ENCODE peak calls at places on chromosomes 3 and 15, in nine cellular contexts. Y, T, B, W, C, A, E, U and F are unnamed samples.
A peak's percentile ranks its signal among the peaks of the same experiment; 100 is the strongest.

GRCh38 chr3:193732391-193732790 is 139.4 kb downstream of the OPA1 start:
- DNase-seq in Y (no peak), T (no peak), B (no peak), W (no peak), C (no peak), A (peak; percentile 70), E (no peak), U (no peak), F (no peak)

GRCh38 chr15:51132384-51133139 is 37.9 kb upstream of the TNFAIP8L3 start:
- DNase-seq in Y (peak; percentile 39), T (peak; percentile 41), B (no peak), W (no peak), C (no peak), A (peak; percentile 94), E (peak; percentile 41), U (no peak), F (peak; percentile 17)

GRCh38 chr3:36525115-36525711 is 144.9 kb downstream of the STAC start:
- DNase-seq in Y (no peak), T (no peak), B (no peak), W (no peak), C (no peak), A (peak; percentile 73), E (no peak), U (no peak), F (no peak)

GRCh38 chr3:165256554-165256953 is 60.4 kb upstream of the SLITRK3 start:
- DNase-seq in Y (peak; percentile 77), T (no peak), B (no peak), W (no peak), C (no peak), A (no peak), E (peak; percentile 3), U (no peak), F (no peak)

GRCh38 chr3:65938147-65938546 is 100.6 kb downstream of the MAGI1 start:
- DNase-seq in Y (no peak), T (no peak), B (no peak), W (no peak), C (no peak), A (no peak), E (no peak), U (no peak), F (no peak)

GRCh38 chr3:171839270-171839669 is 3.9 kb upstream of the TMEM212 start:
- DNase-seq in Y (no peak), T (no peak), B (no peak), W (no peak), C (no peak), A (no peak), E (no peak), U (no peak), F (no peak)

GRCh38 chr3:56878046-56878445 is 76.3 kb upstream of the ARHGEF3 start:
- DNase-seq in Y (no peak), T (no peak), B (no peak), W (no peak), C (peak; percentile 11), A (no peak), E (peak; percentile 70), U (no peak), F (no peak)

GRCh38 chr3:144771401-144771870 is 799.8 kb downstream of the DIPK2A start:
- DNase-seq in Y (no peak), T (no peak), B (no peak), W (no peak), C (no peak), A (no peak), E (no peak), U (no peak), F (no peak)

GRCh38 chr3:48155122-48155521 is 33.1 kb downstream of the CDC25A start:
- DNase-seq in Y (no peak), T (no peak), B (no peak), W (no peak), C (no peak), A (peak; percentile 84), E (no peak), U (no peak), F (peak; percentile 23)

GRCh38 chr3:45915518-45916231 is 27.6 kb upstream of the CXCR6 start:
- DNase-seq in Y (no peak), T (no peak), B (no peak), W (peak; percentile 59), C (peak; percentile 46), A (peak; percentile 76), E (no peak), U (peak; percentile 72), F (peak; percentile 52)

GRCh38 chr3:100650651-100651611 is 41.5 kb downstream of the ADGRG7 start:
- DNase-seq in Y (no peak), T (no peak), B (no peak), W (no peak), C (no peak), A (peak; percentile 49), E (peak; percentile 27), U (no peak), F (no peak)